ENCODE peak calls at places on chromosomes 11 and 22, in nine cellular contexts. P, M, I, X, G, D, S, N and Y are unnamed samples.

GRCh38 chr11:86081465-86081864 is 12.6 kb upstream of the PICALM start:
- DNase-seq in M (no peak), D (no peak), I (no peak), G (no peak), N (no peak), X (no peak), P (no peak), S (no peak), Y (no peak)

GRCh38 chr11:120125005-120125404 is 12.9 kb downstream of the TRIM29 start:
- DNase-seq in I (peak), M (no peak), X (peak), N (no peak), P (no peak), G (no peak), D (no peak), S (peak), Y (no peak)

GRCh38 chr22:28956506-28956905 is 73.1 kb downstream of the ZNRF3 start:
- DNase-seq in M (no peak), N (peak), G (no peak), D (peak), S (no peak), X (no peak), I (no peak), P (peak), Y (no peak)

GRCh38 chr11:127994736-127995135 is 592.6 kb downstream of the ETS1 start:
- DNase-seq in D (no peak), M (no peak), S (peak), I (peak), X (no peak), P (no peak), G (no peak), N (no peak), Y (no peak)

GRCh38 chr22:25053153-25053805 is 100.8 kb downstream of the KIAA1671 start:
- DNase-seq in M (no peak), I (peak), P (no peak), G (no peak), X (no peak), D (no peak), S (no peak), N (no peak), Y (no peak)

GRCh38 chr11:68436985-68437926 is 23.3 kb upstream of the PPP6R3 start:
- DNase-seq in N (no peak), G (no peak), I (peak), X (peak), D (no peak), S (peak), M (no peak), P (peak), Y (peak)

GRCh38 chr11:7609521-7609920 is 63.8 kb downstream of the CYB5R2 start:
- DNase-seq in D (no peak), S (peak), M (no peak), X (no peak), I (no peak), N (no peak), G (no peak), P (no peak), Y (no peak)

GRCh38 chr11:1194977-1195689 is 27.7 kb upstream of the MUC5B start:
- DNase-seq in M (no peak), X (no peak), S (no peak), D (no peak), P (no peak), G (no peak), N (no peak), I (no peak), Y (peak)

GRCh38 chr11:61071208-61071681 is 31.0 kb upstream of the CD5 start:
- DNase-seq in P (no peak), S (no peak), X (no peak), G (no peak), N (peak), I (no peak), M (no peak), D (peak), Y (no peak)

GRCh38 chr11:111336582-111337256 is 38.4 kb downstream of the POU2AF3 start:
- DNase-seq in D (no peak), X (no peak), G (no peak), N (no peak), M (no peak), P (no peak), S (peak), I (no peak), Y (no peak)

GRCh38 chr22:36881504-36882245 is 20.9 kb downstream of the NCF4 start:
- DNase-seq in S (no peak), X (no peak), M (no peak), P (peak), I (no peak), N (no peak), G (no peak), D (no peak), Y (no peak)

GRCh38 chr11:130206141-130206540 is 46.6 kb downstream of the ST14 start:
- DNase-seq in X (no peak), I (no peak), G (no peak), P (no peak), S (no peak), M (no peak), D (no peak), N (no peak), Y (no peak)

GRCh38 chr11:117515892-117516291 is 188.2 kb downstream of the CEP164 start:
- DNase-seq in P (no peak), S (no peak), I (no peak), N (no peak), X (no peak), D (no peak), M (no peak), G (no peak), Y (no peak)

GRCh38 chr22:25764270-25765015 is 22.5 kb downstream of the MYO18B start:
- DNase-seq in D (no peak), S (no peak), G (no peak), P (no peak), I (no peak), N (no peak), M (peak), X (peak), Y (no peak)

GRCh38 chr11:34706709-34707461 is 86.0 kb downstream of the EHF start:
- DNase-seq in N (no peak), X (no peak), P (no peak), G (no peak), D (no peak), S (no peak), M (no peak), I (no peak), Y (no peak)

GRCh38 chr11:24312464-24313238 is 184.2 kb upstream of the LUZP2 start:
- DNase-seq in P (peak), I (peak), X (no peak), M (no peak), D (no peak), S (no peak), N (no peak), G (no peak), Y (no peak)

GRCh38 chr11:76629853-76630599 is 40.5 kb downstream of the LRRC32 start:
- DNase-seq in S (peak), N (no peak), D (no peak), P (peak), X (peak), G (no peak), I (peak), M (peak), Y (peak)

GRCh38 chr11:134756811-134757540 is 344.9 kb upstream of the B3GAT1 start:
- DNase-seq in X (no peak), N (no peak), P (no peak), D (no peak), M (no peak), I (no peak), S (no peak), G (no peak), Y (no peak)

GRCh38 chr11:114147389-114148382 is 88.2 kb downstream of the ZBTB16 start:
- DNase-seq in M (peak), G (no peak), X (peak), P (no peak), N (no peak), D (no peak), I (no peak), S (no peak), Y (no peak)

GRCh38 chr11:60978546-60979380 is 7.3 kb downstream of the CD6 start:
- DNase-seq in M (no peak), X (no peak), N (no peak), G (no peak), P (peak), S (no peak), D (peak), I (no peak), Y (no peak)

GRCh38 chr11:45606514-45607024 is 58.9 kb downstream of the CHST1 start:
- DNase-seq in G (peak), P (no peak), D (no peak), M (no peak), X (peak), S (no peak), I (no peak), N (no peak), Y (no peak)

GRCh38 chr11:18277560-18278271 is 11.7 kb downstream of the SAA1 start:
- DNase-seq in P (no peak), X (no peak), I (no peak), N (no peak), M (no peak), S (no peak), D (no peak), G (no peak), Y (no peak)

GRCh38 chr22:49738566-49738965 is 89.1 kb downstream of the BRD1 start:
- DNase-seq in G (no peak), D (no peak), M (no peak), P (no peak), N (no peak), I (no peak), S (no peak), X (no peak), Y (no peak)

GRCh38 chr11:70210051-70210501 is 7.0 kb downstream of the FADD start:
- DNase-seq in M (no peak), N (no peak), I (peak), G (no peak), S (peak), X (no peak), D (no peak), P (no peak), Y (no peak)

GRCh38 chr11:4626207-4627105 is 10.8 kb upstream of the OR51D1 start:
- DNase-seq in S (peak), X (peak), M (no peak), D (peak), G (peak), P (peak), N (peak), I (peak), Y (no peak)

GRCh38 chr11:35116762-35117588 is 22.0 kb upstream of the CD44 start:
- DNase-seq in D (no peak), M (peak), N (no peak), S (no peak), G (no peak), X (no peak), I (no peak), P (no peak), Y (peak)

GRCh38 chr11:71372693-71373657 is 75.2 kb downstream of the DHCR7 start:
- DNase-seq in P (no peak), S (peak), G (peak), D (peak), M (no peak), N (peak), X (peak), I (peak), Y (no peak)

GRCh38 chr11:44964526-44965209 is 14.0 kb upstream of the TP53I11 start:
- DNase-seq in N (no peak), M (no peak), X (no peak), G (no peak), I (no peak), D (no peak), S (no peak), P (no peak), Y (no peak)

GRCh38 chr11:19959697-19960096 is 200.6 kb downstream of the DBX1 start:
- DNase-seq in M (no peak), N (no peak), P (no peak), G (no peak), S (no peak), I (no peak), D (no peak), X (no peak), Y (no peak)

GRCh38 chr11:128482512-128483191 is 104.7 kb downstream of the ETS1 start:
- DNase-seq in X (no peak), D (peak), G (no peak), I (peak), N (no peak), M (peak), S (peak), P (no peak), Y (peak)

GRCh38 chr22:21972293-21972779 is 10.3 kb downstream of the TOP3B start:
- DNase-seq in I (peak), P (peak), G (peak), N (peak), X (peak), M (no peak), S (peak), D (peak), Y (no peak)

GRCh38 chr11:19868871-19869270 is 156.2 kb downstream of the NAV2 start:
- DNase-seq in P (no peak), D (no peak), S (no peak), N (no peak), I (no peak), G (no peak), X (no peak), M (no peak), Y (no peak)

GRCh38 chr11:74288911-74289310 is 22.5 kb downstream of the P4HA3 start:
- DNase-seq in I (no peak), N (no peak), M (no peak), G (no peak), P (no peak), D (no peak), X (no peak), S (no peak), Y (no peak)